ENCODE peak calls at places on chromosome 1, in eight cellular contexts. E, U, R, L, B, T, J and C are unnamed samples.

GRCh38 chr1:212147581-212148033 is 112.1 kb downstream of the DTL start:
- DNase-seq in E (no peak), U (no peak), R (no peak), L (peak; percentile 34), B (no peak), T (no peak), J (peak; percentile 36), C (no peak)

GRCh38 chr1:115469703-115470476 is 131.8 kb upstream of the NGF start:
- DNase-seq in E (no peak), U (peak; percentile 38), R (peak; percentile 75), L (peak; percentile 86), B (peak; percentile 72), T (peak; percentile 77), J (peak; percentile 44), C (peak; percentile 83)

GRCh38 chr1:41482906-41483895 is 1.3 kb downstream of the EDN2 start:
- DNase-seq in E (no peak), U (no peak), R (no peak), L (peak; percentile 30), B (no peak), T (peak; percentile 73), J (no peak), C (no peak)

GRCh38 chr1:169565335-169566271 is 20.7 kb downstream of the F5 start:
- DNase-seq in E (no peak), U (no peak), R (no peak), L (peak; percentile 66), B (no peak), T (no peak), J (no peak), C (no peak)

GRCh38 chr1:234495231-234495990 is 16.4 kb upstream of the TARBP1 start:
- DNase-seq in E (no peak), U (peak; percentile 90), R (no peak), L (peak; percentile 78), B (peak; percentile 85), T (no peak), J (no peak), C (no peak)

GRCh38 chr1:164755674-164756073 is 196.7 kb downstream of the PBX1 start:
- DNase-seq in E (no peak), U (no peak), R (no peak), L (no peak), B (no peak), T (peak; percentile 51), J (no peak), C (no peak)

GRCh38 chr1:165481820-165482532 is 37.0 kb upstream of the RXRG start:
- DNase-seq in E (no peak), U (peak; percentile 89), R (peak; percentile 35), L (peak; percentile 98), B (no peak), T (no peak), J (peak; percentile 27), C (no peak)

GRCh38 chr1:96400074-96400473 is 321.5 kb upstream of the PTBP2 start:
- DNase-seq in E (no peak), U (no peak), R (no peak), L (no peak), B (no peak), T (no peak), J (no peak), C (no peak)

GRCh38 chr1:238205045-238205662 is 314.4 kb upstream of the ZP4 start:
- DNase-seq in E (no peak), U (no peak), R (no peak), L (no peak), B (no peak), T (peak; percentile 3), J (no peak), C (no peak)

GRCh38 chr1:167060141-167061072 is 29.8 kb downstream of the GPA33 start:
- DNase-seq in E (no peak), U (peak; percentile 6), R (peak; percentile 47), L (peak; percentile 31), B (peak; percentile 62), T (no peak), J (no peak), C (peak; percentile 61)

GRCh38 chr1:172653015-172653709 is 5.7 kb upstream of the FASLG start:
- DNase-seq in E (no peak), U (no peak), R (no peak), L (peak; percentile 60), B (no peak), T (no peak), J (no peak), C (no peak)

GRCh38 chr1:29991815-29992214 is 731.6 kb downstream of the MATN1 start:
- DNase-seq in E (no peak), U (no peak), R (no peak), L (no peak), B (no peak), T (no peak), J (no peak), C (peak; percentile 6)

GRCh38 chr1:32939655-32940371 is 24.8 kb downstream of the RNF19B start:
- DNase-seq in E (no peak), U (peak; percentile 77), R (no peak), L (peak; percentile 79), B (no peak), T (no peak), J (peak; percentile 60), C (no peak)

GRCh38 chr1:229319487-229319886 is 23.4 kb downstream of the CCSAP start:
- DNase-seq in E (no peak), U (no peak), R (no peak), L (no peak), B (no peak), T (no peak), J (no peak), C (no peak)

GRCh38 chr1:87330954-87331318 is 2.3 kb downstream of the LMO4 start:
- DNase-seq in E (no peak), U (no peak), R (no peak), L (no peak), B (no peak), T (no peak), J (no peak), C (peak; percentile 53)

GRCh38 chr1:1990222-1990621 is 13.4 kb downstream of the CFAP74 start:
- DNase-seq in E (no peak), U (no peak), R (no peak), L (no peak), B (no peak), T (no peak), J (no peak), C (peak; percentile 65)

GRCh38 chr1:24641646-24642151 is 1.4 kb upstream of the SRRM1 start:
- DNase-seq in E (peak; percentile 79), U (peak; percentile 48), R (peak; percentile 37), L (no peak), B (peak; percentile 73), T (peak; percentile 18), J (peak; percentile 24), C (peak; percentile 45)

GRCh38 chr1:228003461-228004330 is 3.1 kb upstream of the WNT3A start:
- DNase-seq in E (peak; percentile 24), U (no peak), R (no peak), L (no peak), B (no peak), T (peak; percentile 17), J (no peak), C (peak; percentile 14)

GRCh38 chr1:228004331-228004871 is 2.4 kb upstream of the WNT3A start:
- DNase-seq in E (peak; percentile 50), U (no peak), R (peak; percentile 67), L (peak; percentile 71), B (peak; percentile 80), T (peak; percentile 67), J (peak; percentile 20), C (peak; percentile 93)

GRCh38 chr1:228006034-228006792 is 585 bp upstream of the WNT3A start:
- DNase-seq in E (peak; percentile 45), U (no peak), R (no peak), L (no peak), B (no peak), T (peak; percentile 34), J (no peak), C (peak; percentile 84)

GRCh38 chr1:228005511-228006033 is 1.2 kb upstream of the WNT3A start:
- DNase-seq in E (peak; percentile 41), U (no peak), R (peak; percentile 55), L (peak; percentile 21), B (no peak), T (peak; percentile 25), J (no peak), C (peak; percentile 68)

DNA sequence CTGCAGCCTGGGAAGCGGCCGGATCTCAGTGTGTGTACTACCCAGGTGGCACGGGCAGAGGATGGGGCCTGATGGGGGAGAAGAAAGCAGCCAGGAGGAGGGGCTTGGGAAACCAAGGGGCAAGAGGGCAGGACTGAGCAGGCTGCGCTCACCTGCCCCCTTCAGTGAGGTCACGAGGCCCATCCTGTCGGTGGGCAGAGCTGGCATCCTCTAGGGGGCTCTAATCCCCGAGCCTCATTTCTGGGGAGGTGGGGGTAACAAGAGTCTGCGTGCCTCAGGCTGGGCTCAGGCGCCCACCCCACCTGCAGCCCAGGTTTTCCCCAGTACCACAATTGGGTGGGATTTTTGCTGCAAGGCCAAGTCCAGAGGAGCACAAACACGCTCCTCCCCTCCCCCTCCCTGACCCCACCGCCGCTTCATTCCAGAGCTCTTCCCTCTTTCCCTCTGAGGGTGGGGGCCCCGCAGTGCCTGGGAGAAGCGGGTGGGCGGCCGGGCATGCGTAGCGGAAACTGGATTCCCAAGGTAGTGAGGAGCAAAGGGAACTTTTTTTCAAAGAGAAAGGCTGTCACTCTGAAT is 1.8 kb upstream of the WNT3A start:
- DNase-seq in E (peak; percentile 25), U (no peak), R (peak; percentile 23), L (no peak), B (no peak), T (peak; percentile 36), J (no peak), C (peak; percentile 89)
- H3K27me3 ChIP-seq in E (peaks cover 42% of the 10 kb centered on the region), U (peaks cover 96% of the 10 kb centered on the region), R (peaks cover 48% of the 10 kb centered on the region), L (peaks cover 33% of the 10 kb centered on the region), B (no peaks in the 10 kb centered on the region), T (peaks cover 45% of the 10 kb centered on the region), J (peaks cover 19% of the 10 kb centered on the region), C (peaks cover 77% of the 10 kb centered on the region)

DNA sequence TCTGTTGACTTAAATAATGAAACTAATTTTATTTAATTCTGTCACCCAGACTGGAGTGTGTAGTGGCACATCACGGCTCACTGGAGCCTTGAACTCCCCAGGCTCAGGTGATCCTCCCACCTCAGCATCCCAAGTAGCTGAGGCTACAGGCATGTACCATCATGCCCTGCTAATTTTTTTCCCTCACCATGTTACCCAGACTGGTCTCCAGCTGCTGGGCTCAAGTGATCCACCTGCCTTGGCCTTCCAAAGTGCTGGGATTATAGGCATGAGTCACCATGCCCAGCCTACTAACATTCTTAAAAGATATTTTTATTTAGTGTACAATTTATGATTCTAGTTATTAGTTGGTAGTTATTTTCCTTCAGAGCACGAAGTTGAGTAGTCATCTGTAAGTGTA is 49.5 kb downstream of the NRDC start:
- DNase-seq in E (no peak), U (no peak), R (no peak), L (peak; percentile 27), B (no peak), T (no peak), J (no peak), C (no peak)
- H3K36me3 ChIP-seq in E (peaks cover 82% of the 10 kb centered on the region), U (peaks cover 71% of the 10 kb centered on the region), R (no peaks in the 10 kb centered on the region), L (peaks cover 31% of the 10 kb centered on the region), B (peaks cover 70% of the 10 kb centered on the region), T (peaks cover 51% of the 10 kb centered on the region), J (peaks cover 16% of the 10 kb centered on the region), C (peaks cover 5% of the 10 kb centered on the region)

GRCh38 chr1:200027264-200027823 is at the start of gene NR5A2:
- DNase-seq in E (no peak), U (no peak), R (peak; percentile 55), L (no peak), B (no peak), T (no peak), J (no peak), C (no peak)
- H3K4me3 ChIP-seq in E (no peak within 1 kb of the TSS), U (no peak within 1 kb of the TSS), R (no peak within 1 kb of the TSS), L (peak within 1 kb of the TSS; percentile 65), B (no peak within 1 kb of the TSS), T (no peak within 1 kb of the TSS), J (peak within 1 kb of the TSS; percentile 65), C (no peak within 1 kb of the TSS)

DNA sequence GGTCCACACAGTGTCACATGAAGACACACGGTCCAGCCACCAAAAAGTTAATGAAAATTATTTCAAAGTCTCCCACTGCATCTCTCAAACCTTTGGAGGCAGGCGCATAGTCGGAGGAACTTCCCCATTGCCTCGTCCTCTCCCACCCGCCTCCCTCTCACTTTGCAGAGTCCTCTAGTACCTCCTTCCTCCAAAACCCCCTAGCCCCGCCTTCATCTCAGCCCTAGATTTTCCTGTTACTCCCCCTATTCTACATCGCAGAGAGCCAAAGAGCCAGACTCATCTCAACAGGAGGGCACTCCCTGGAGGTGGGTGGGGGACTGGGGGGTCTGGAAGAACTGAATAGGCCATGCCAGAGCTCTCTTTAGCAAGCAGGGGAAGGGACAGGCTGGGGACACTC is 79.3 kb downstream of the DISP3 start:
- DNase-seq in E (no peak), U (no peak), R (peak; percentile 62), L (no peak), B (no peak), T (no peak), J (no peak), C (peak; percentile 83)
- H3K27me3 ChIP-seq in E (peaks cover 7% of the 10 kb centered on the region), U (peaks cover 65% of the 10 kb centered on the region), R (no peaks in the 10 kb centered on the region), L (peaks cover 78% of the 10 kb centered on the region), B (no peaks in the 10 kb centered on the region), T (no peaks in the 10 kb centered on the region), J (no peaks in the 10 kb centered on the region), C (no peaks in the 10 kb centered on the region)